ENCODE peak calls at places on chromosomes 3 and 15, in nine cellular contexts. One of them, this sample, is unnamed.

GRCh38 chr3:30527720-30528119 is 78.7 kb upstream of the TGFBR2 start:
- DNase-seq in mucosa of descending colon: no peak
- DNase-seq in sigmoid colon: no peak
- DNase-seq in GM23338: no peak
- DNase-seq in kidney: no peak
- DNase-seq in heart right ventricle: no peak
- DNase-seq in HFFc6: no peak
- DNase-seq in GM20000: no peak
- DNase-seq in astrocyte: no peak
- DNase-seq in this sample: no peak

GRCh38 chr3:184716652-184717607 is 5.1 kb upstream of the MAGEF1 start:
- DNase-seq in mucosa of descending colon: no peak
- DNase-seq in sigmoid colon: no peak
- DNase-seq in GM23338: peak; percentile 67
- DNase-seq in kidney: no peak
- DNase-seq in heart right ventricle: peak; percentile 23
- DNase-seq in HFFc6: peak; percentile 45
- DNase-seq in GM20000: no peak
- DNase-seq in astrocyte: peak; percentile 66
- DNase-seq in this sample: peak; percentile 6

GRCh38 chr3:99870712-99871111 is 53.0 kb downstream of the CMSS1 start:
- DNase-seq in mucosa of descending colon: no peak
- DNase-seq in sigmoid colon: no peak
- DNase-seq in GM23338: no peak
- DNase-seq in kidney: no peak
- DNase-seq in heart right ventricle: no peak
- DNase-seq in HFFc6: no peak
- DNase-seq in GM20000: no peak
- DNase-seq in astrocyte: no peak
- DNase-seq in this sample: no peak

GRCh38 chr3:171566803-171567422 is 106.7 kb upstream of the TNIK start:
- DNase-seq in mucosa of descending colon: peak; percentile 17
- DNase-seq in sigmoid colon: no peak
- DNase-seq in GM23338: peak; percentile 82
- DNase-seq in kidney: no peak
- DNase-seq in heart right ventricle: no peak
- DNase-seq in HFFc6: peak; percentile 40
- DNase-seq in GM20000: peak; percentile 62
- DNase-seq in astrocyte: peak; percentile 12
- DNase-seq in this sample: peak; percentile 48

GRCh38 chr3:29249829-29250228 is 31.0 kb upstream of the RBMS3 start:
- DNase-seq in mucosa of descending colon: no peak
- DNase-seq in sigmoid colon: no peak
- DNase-seq in GM23338: no peak
- DNase-seq in kidney: no peak
- DNase-seq in heart right ventricle: no peak
- DNase-seq in HFFc6: no peak
- DNase-seq in GM20000: no peak
- DNase-seq in astrocyte: no peak
- DNase-seq in this sample: no peak

GRCh38 chr3:127307431-127307830 is 19.6 kb upstream of the PRR20G start:
- DNase-seq in mucosa of descending colon: no peak
- DNase-seq in sigmoid colon: no peak
- DNase-seq in GM23338: no peak
- DNase-seq in kidney: no peak
- DNase-seq in heart right ventricle: no peak
- DNase-seq in HFFc6: no peak
- DNase-seq in GM20000: peak; percentile 51
- DNase-seq in astrocyte: no peak
- DNase-seq in this sample: peak; percentile 66

GRCh38 chr3:146473726-146474125 is 4.4 kb upstream of the PLSCR2 start:
- DNase-seq in mucosa of descending colon: no peak
- DNase-seq in sigmoid colon: no peak
- DNase-seq in GM23338: no peak
- DNase-seq in kidney: no peak
- DNase-seq in heart right ventricle: no peak
- DNase-seq in HFFc6: no peak
- DNase-seq in GM20000: no peak
- DNase-seq in astrocyte: no peak
- DNase-seq in this sample: no peak

GRCh38 chr3:33377931-33378330 is 62.3 kb downstream of the UBP1 start:
- DNase-seq in mucosa of descending colon: no peak
- DNase-seq in sigmoid colon: no peak
- DNase-seq in GM23338: no peak
- DNase-seq in kidney: no peak
- DNase-seq in heart right ventricle: no peak
- DNase-seq in HFFc6: peak; percentile 91
- DNase-seq in GM20000: no peak
- DNase-seq in astrocyte: peak; percentile 53
- DNase-seq in this sample: no peak

GRCh38 chr15:42444415-42445063 is 46.4 kb downstream of the ZNF106 start:
- DNase-seq in mucosa of descending colon: peak; percentile 5
- DNase-seq in sigmoid colon: no peak
- DNase-seq in GM23338: peak; percentile 34
- DNase-seq in kidney: no peak
- DNase-seq in heart right ventricle: no peak
- DNase-seq in HFFc6: peak; percentile 32
- DNase-seq in GM20000: no peak
- DNase-seq in astrocyte: peak; percentile 6
- DNase-seq in this sample: no peak

GRCh38 chr15:67396109-67396508 is 124.8 kb upstream of the C15orf61 start:
- DNase-seq in mucosa of descending colon: no peak
- DNase-seq in sigmoid colon: no peak
- DNase-seq in GM23338: no peak
- DNase-seq in kidney: no peak
- DNase-seq in heart right ventricle: no peak
- DNase-seq in HFFc6: no peak
- DNase-seq in GM20000: no peak
- DNase-seq in astrocyte: no peak
- DNase-seq in this sample: no peak

GRCh38 chr15:68816795-68817303 is 3.8 kb downstream of the ANP32A start:
- DNase-seq in mucosa of descending colon: peak; percentile 64
- DNase-seq in sigmoid colon: no peak
- DNase-seq in GM23338: no peak
- DNase-seq in kidney: no peak
- DNase-seq in heart right ventricle: no peak
- DNase-seq in HFFc6: no peak
- DNase-seq in GM20000: no peak
- DNase-seq in astrocyte: no peak
- DNase-seq in this sample: peak; percentile 22

GRCh38 chr15:68816158-68816557 is 4.5 kb downstream of the ANP32A start:
- DNase-seq in mucosa of descending colon: no peak
- DNase-seq in sigmoid colon: no peak
- DNase-seq in GM23338: no peak
- DNase-seq in kidney: no peak
- DNase-seq in heart right ventricle: no peak
- DNase-seq in HFFc6: no peak
- DNase-seq in GM20000: no peak
- DNase-seq in astrocyte: no peak
- DNase-seq in this sample: no peak

GRCh38 chr15:68818088-68818670 is 2.5 kb downstream of the ANP32A start:
- DNase-seq in mucosa of descending colon: peak; percentile 68
- DNase-seq in sigmoid colon: peak; percentile 83
- DNase-seq in GM23338: peak; percentile 82
- DNase-seq in kidney: peak; percentile 91
- DNase-seq in heart right ventricle: peak; percentile 67
- DNase-seq in HFFc6: no peak
- DNase-seq in GM20000: peak; percentile 76
- DNase-seq in astrocyte: peak; percentile 51
- DNase-seq in this sample: peak; percentile 73

GRCh38 chr15:68818671-68819450 is 1.8 kb downstream of the ANP32A start:
- DNase-seq in mucosa of descending colon: peak; percentile 51
- DNase-seq in sigmoid colon: peak; percentile 80
- DNase-seq in GM23338: peak; percentile 68
- DNase-seq in kidney: peak; percentile 88
- DNase-seq in heart right ventricle: peak; percentile 65
- DNase-seq in HFFc6: no peak
- DNase-seq in GM20000: peak; percentile 59
- DNase-seq in astrocyte: no peak
- DNase-seq in this sample: peak; percentile 56

GRCh38 chr15:68817304-68818087 is 3.2 kb downstream of the ANP32A start:
- DNase-seq in mucosa of descending colon: peak; percentile 77
- DNase-seq in sigmoid colon: peak; percentile 84
- DNase-seq in GM23338: peak; percentile 66
- DNase-seq in kidney: peak; percentile 89
- DNase-seq in heart right ventricle: peak; percentile 66
- DNase-seq in HFFc6: no peak
- DNase-seq in GM20000: peak; percentile 79
- DNase-seq in astrocyte: peak; percentile 45
- DNase-seq in this sample: peak; percentile 76
- TF ChIP-seq CTCF in mucosa of descending colon: no peak
- TF ChIP-seq CTCF in sigmoid colon: no peak
- TF ChIP-seq CTCF in GM23338: no peak
- TF ChIP-seq CTCF in kidney: no peak
- TF ChIP-seq CTCF in heart right ventricle: no peak
- TF ChIP-seq CTCF in HFFc6: no peak
- TF ChIP-seq CTCF in GM20000: no peak
- TF ChIP-seq CTCF in astrocyte: no peak
- TF ChIP-seq CTCF in this sample: no peak

DNA sequence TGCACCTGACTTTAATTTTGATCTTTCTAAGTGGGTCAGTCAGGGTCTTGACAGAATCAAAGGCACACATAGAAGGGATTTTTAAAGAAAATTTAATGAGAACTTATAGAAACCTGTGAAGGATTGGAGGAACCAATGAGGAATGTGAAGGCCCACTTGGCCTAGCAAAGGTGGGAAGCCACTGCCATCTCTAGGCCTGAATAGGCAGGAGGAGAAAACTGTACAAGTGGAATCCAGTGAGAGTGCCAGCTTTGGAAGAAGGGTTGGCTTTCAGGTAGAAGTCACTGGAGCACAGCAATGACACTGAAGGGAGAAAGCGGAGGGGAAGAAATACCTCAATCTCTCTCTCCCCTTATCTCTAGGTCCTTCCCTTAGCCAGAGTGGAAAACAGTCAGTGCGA is 380.7 kb upstream of the KCNMB2 start:
- DNase-seq in mucosa of descending colon: peak; percentile 5
- DNase-seq in sigmoid colon: no peak
- DNase-seq in GM23338: no peak
- DNase-seq in kidney: no peak
- DNase-seq in heart right ventricle: no peak
- DNase-seq in HFFc6: no peak
- DNase-seq in GM20000: no peak
- DNase-seq in astrocyte: no peak
- DNase-seq in this sample: no peak
- TF ChIP-seq CTCF in mucosa of descending colon: no peak
- TF ChIP-seq CTCF in sigmoid colon: no peak
- TF ChIP-seq CTCF in GM23338: no peak
- TF ChIP-seq CTCF in kidney: no peak
- TF ChIP-seq CTCF in heart right ventricle: no peak
- TF ChIP-seq CTCF in HFFc6: no peak
- TF ChIP-seq CTCF in GM20000: no peak
- TF ChIP-seq CTCF in astrocyte: no peak
- TF ChIP-seq CTCF in this sample: no peak

DNA sequence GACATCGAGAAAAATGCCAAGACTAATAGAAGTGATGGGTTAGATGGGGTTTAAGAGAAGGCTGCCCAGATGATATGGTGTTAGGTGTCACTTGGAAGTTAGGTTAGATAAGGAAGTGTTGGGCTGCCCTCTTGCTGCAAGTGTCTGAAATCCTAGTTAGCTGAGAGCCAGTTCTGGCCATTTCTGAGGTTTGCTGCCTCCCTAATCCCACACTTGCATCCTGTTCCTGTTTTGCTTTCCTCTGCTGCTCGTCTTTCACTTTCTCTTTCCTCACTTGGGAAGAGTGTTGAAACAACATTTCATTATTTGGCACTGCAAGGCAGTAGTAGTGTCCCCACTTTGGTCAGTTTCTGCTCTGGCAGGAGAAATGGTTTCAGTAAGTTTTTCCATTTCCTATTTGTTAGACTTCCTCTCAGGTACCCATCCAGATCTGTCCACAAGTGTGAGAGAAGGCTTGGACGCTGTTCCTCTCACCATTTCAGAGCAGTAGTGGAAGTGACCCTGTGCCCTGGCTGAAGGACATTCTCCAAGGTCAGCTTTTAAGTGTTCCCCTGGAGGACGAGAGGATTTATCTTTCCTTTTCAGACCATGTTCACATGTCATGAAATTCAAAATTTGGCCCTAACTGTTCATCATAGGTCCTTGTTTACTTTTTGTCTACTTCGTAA is 93.3 kb downstream of the ADAMTSL3 start:
- DNase-seq in mucosa of descending colon: peak; percentile 16
- DNase-seq in sigmoid colon: peak; percentile 87
- DNase-seq in GM23338: peak; percentile 51
- DNase-seq in kidney: no peak
- DNase-seq in heart right ventricle: no peak
- DNase-seq in HFFc6: no peak
- DNase-seq in GM20000: no peak
- DNase-seq in astrocyte: peak; percentile 10
- DNase-seq in this sample: no peak
- TF ChIP-seq CTCF in mucosa of descending colon: no peak
- TF ChIP-seq CTCF in sigmoid colon: peak; percentile 47
- TF ChIP-seq CTCF in GM23338: no peak
- TF ChIP-seq CTCF in kidney: peak; percentile 18
- TF ChIP-seq CTCF in heart right ventricle: no peak
- TF ChIP-seq CTCF in HFFc6: no peak
- TF ChIP-seq CTCF in GM20000: no peak
- TF ChIP-seq CTCF in astrocyte: no peak
- TF ChIP-seq CTCF in this sample: no peak

GRCh38 chr3:131564812-131565211 is 62.0 kb upstream of the MRPL3 start:
- DNase-seq in mucosa of descending colon: no peak
- DNase-seq in sigmoid colon: no peak
- DNase-seq in GM23338: no peak
- DNase-seq in kidney: no peak
- DNase-seq in heart right ventricle: no peak
- DNase-seq in HFFc6: no peak
- DNase-seq in GM20000: no peak
- DNase-seq in astrocyte: no peak
- DNase-seq in this sample: no peak

GRCh38 chr3:131568460-131568859 is 65.7 kb upstream of the MRPL3 start:
- DNase-seq in mucosa of descending colon: no peak
- DNase-seq in sigmoid colon: no peak
- DNase-seq in GM23338: peak; percentile 74
- DNase-seq in kidney: no peak
- DNase-seq in heart right ventricle: no peak
- DNase-seq in HFFc6: no peak
- DNase-seq in GM20000: no peak
- DNase-seq in astrocyte: no peak
- DNase-seq in this sample: no peak
- TF ChIP-seq CTCF in mucosa of descending colon: no peak
- TF ChIP-seq CTCF in sigmoid colon: no peak
- TF ChIP-seq CTCF in GM23338: peak; percentile 44
- TF ChIP-seq CTCF in kidney: no peak
- TF ChIP-seq CTCF in heart right ventricle: no peak
- TF ChIP-seq CTCF in HFFc6: no peak
- TF ChIP-seq CTCF in GM20000: no peak
- TF ChIP-seq CTCF in astrocyte: no peak
- TF ChIP-seq CTCF in this sample: no peak

GRCh38 chr3:13528217-13528801 is 20.6 kb upstream of the FBLN2 start:
- DNase-seq in mucosa of descending colon: no peak
- DNase-seq in sigmoid colon: no peak
- DNase-seq in GM23338: peak; percentile 93
- DNase-seq in kidney: peak; percentile 37
- DNase-seq in heart right ventricle: no peak
- DNase-seq in HFFc6: no peak
- DNase-seq in GM20000: no peak
- DNase-seq in astrocyte: no peak
- DNase-seq in this sample: no peak
- TF ChIP-seq CTCF in mucosa of descending colon: no peak
- TF ChIP-seq CTCF in sigmoid colon: no peak
- TF ChIP-seq CTCF in GM23338: peak; percentile 14
- TF ChIP-seq CTCF in kidney: no peak
- TF ChIP-seq CTCF in heart right ventricle: no peak
- TF ChIP-seq CTCF in HFFc6: peak; percentile 60
- TF ChIP-seq CTCF in GM20000: no peak
- TF ChIP-seq CTCF in astrocyte: peak; percentile 19
- TF ChIP-seq CTCF in this sample: no peak

GRCh38 chr3:173785004-173785403 is 387.5 kb downstream of the NLGN1 start:
- DNase-seq in mucosa of descending colon: no peak
- DNase-seq in sigmoid colon: no peak
- DNase-seq in GM23338: peak; percentile 82
- DNase-seq in kidney: no peak
- DNase-seq in heart right ventricle: no peak
- DNase-seq in HFFc6: no peak
- DNase-seq in GM20000: no peak
- DNase-seq in astrocyte: no peak
- DNase-seq in this sample: no peak
- TF ChIP-seq CTCF in mucosa of descending colon: no peak
- TF ChIP-seq CTCF in sigmoid colon: no peak
- TF ChIP-seq CTCF in GM23338: peak; percentile 50
- TF ChIP-seq CTCF in kidney: no peak
- TF ChIP-seq CTCF in heart right ventricle: no peak
- TF ChIP-seq CTCF in HFFc6: peak; percentile 25
- TF ChIP-seq CTCF in GM20000: no peak
- TF ChIP-seq CTCF in astrocyte: no peak
- TF ChIP-seq CTCF in this sample: no peak